ENCODE peak calls at places on chromosome 12, in ten cellular contexts. M, L, O, G, K, Z, P, Q, F and V are unnamed samples. For H3K4me1, the result is how much of the 10 kb centered on the place peaks cover.

GRCh38 chr12:39990122-39991101 is 115.5 kb downstream of the SLC2A13 start:
- DNase-seq in F (peak), K (peak), M (peak), P (peak), Z (peak), O (peak), L (peak), Q (peak), G (no peak), V (peak)

GRCh38 chr12:43444940-43445564 is 107.0 kb downstream of the ADAMTS20 start:
- DNase-seq in K (peak), G (no peak), Z (peak), M (no peak), P (peak), L (peak), F (no peak), Q (no peak), O (no peak), V (no peak)

GRCh38 chr12:116266631-116267349 is 10.7 kb downstream of the MED13L start:
- DNase-seq in O (no peak), Z (no peak), G (no peak), P (no peak), K (no peak), F (no peak), Q (no peak), L (no peak), M (no peak), V (no peak)

GRCh38 chr12:93783827-93784226 is 106.7 kb downstream of the CRADD start:
- DNase-seq in G (no peak), P (no peak), K (no peak), L (no peak), O (peak), Z (no peak), M (no peak), F (no peak), Q (no peak), V (no peak)

GRCh38 chr12:26018926-26019325 is 60.4 kb downstream of the RASSF8 start:
- DNase-seq in F (no peak), Q (no peak), L (no peak), Z (no peak), M (no peak), G (no peak), O (no peak), K (no peak), P (no peak), V (no peak)

GRCh38 chr12:116397148-116397547 is 119.7 kb upstream of the MED13L start:
- DNase-seq in G (no peak), Z (no peak), O (no peak), K (no peak), F (no peak), Q (no peak), P (no peak), M (no peak), L (no peak), V (no peak)

GRCh38 chr12:75020068-75020557 is 189.5 kb downstream of the KCNC2 start:
- DNase-seq in K (no peak), Q (no peak), L (no peak), G (no peak), Z (peak), F (no peak), P (no peak), O (no peak), M (no peak), V (no peak)

GRCh38 chr12:241266-241665 is 21.4 kb downstream of the SLC6A13 start:
- DNase-seq in M (no peak), G (no peak), Z (no peak), K (no peak), F (no peak), L (no peak), Q (no peak), P (no peak), O (no peak), V (no peak)

GRCh38 chr12:113298861-113299545 is 35.9 kb downstream of the SLC8B1 start:
- DNase-seq in Q (no peak), O (peak), M (peak), K (peak), Z (no peak), L (no peak), P (no peak), G (no peak), F (no peak), V (no peak)

GRCh38 chr12:47080725-47081502 is 1.2 kb upstream of the AMIGO2 start:
- DNase-seq in K (peak), L (peak), F (no peak), Q (peak), G (no peak), O (peak), M (peak), P (peak), Z (peak), V (peak)

GRCh38 chr12:98645572-98646067 is 530 bp downstream of the APAF1 start:
- DNase-seq in K (peak), O (no peak), P (peak), F (peak), G (no peak), Q (no peak), Z (peak), M (no peak), L (no peak), V (no peak)

GRCh38 chr12:69298947-69299346 is 49.2 kb upstream of the LYZ start:
- DNase-seq in M (no peak), F (no peak), K (no peak), G (no peak), P (no peak), Q (no peak), O (no peak), Z (no peak), L (no peak), V (no peak)

GRCh38 chr12:32120419-32120818 is 13.8 kb downstream of the BICD1 start:
- DNase-seq in K (no peak), Q (no peak), F (no peak), L (no peak), O (no peak), Z (peak), P (no peak), M (no peak), G (no peak), V (no peak)

GRCh38 chr12:126772171-126772864 is 1494.7 kb upstream of the TMEM132C start:
- DNase-seq in Q (no peak), G (no peak), M (no peak), O (no peak), Z (peak), K (no peak), L (peak), F (peak), P (peak), V (no peak)

GRCh38 chr12:29816869-29817730 is 33.4 kb upstream of the TMTC1 start:
- DNase-seq in O (no peak), F (no peak), K (no peak), G (no peak), Z (no peak), P (no peak), M (no peak), Q (no peak), L (no peak), V (no peak)

GRCh38 chr12:15837141-15837781 is 44.9 kb upstream of the STRAP start:
- DNase-seq in K (peak), O (no peak), G (no peak), P (no peak), Q (no peak), Z (no peak), L (no peak), M (no peak), F (no peak), V (no peak)

GRCh38 chr12:74431821-74432220 is 105.8 kb upstream of the ATXN7L3B start:
- DNase-seq in G (no peak), Z (no peak), Q (no peak), P (no peak), L (no peak), F (no peak), O (no peak), M (no peak), K (no peak), V (no peak)

GRCh38 chr12:17511369-17511768 is 578.6 kb downstream of the RERGL start:
- DNase-seq in O (no peak), Q (no peak), F (peak), G (no peak), M (no peak), Z (peak), K (no peak), P (no peak), L (no peak), V (no peak)

GRCh38 chr12:96120359-96121100 is 73.6 kb upstream of the ELK3 start:
- DNase-seq in Z (peak), O (no peak), F (no peak), P (no peak), K (no peak), L (no peak), Q (peak), G (no peak), M (peak), V (peak)

GRCh38 chr12:3483089-3483488 is 7.9 kb upstream of the PRMT8 start:
- DNase-seq in M (no peak), P (no peak), Z (peak), Q (no peak), F (no peak), O (no peak), G (no peak), L (no peak), K (no peak), V (no peak)

GRCh38 chr12:58629376-58629775 is 290.9 kb downstream of the LRIG3 start:
- DNase-seq in Q (no peak), Z (no peak), G (no peak), O (no peak), P (no peak), K (no peak), M (no peak), F (no peak), L (no peak), V (no peak)

GRCh38 chr12:56805282-56805855 is 42.2 kb downstream of the HSD17B6 start:
- DNase-seq in Z (no peak), Q (no peak), O (no peak), P (no peak), F (no peak), L (no peak), G (no peak), K (no peak), M (no peak), V (no peak)

GRCh38 chr12:115174928-115175327 is 491.0 kb upstream of the TBX3 start:
- DNase-seq in G (no peak), P (no peak), F (no peak), Q (no peak), O (no peak), Z (peak), L (no peak), K (peak), M (no peak), V (no peak)

GRCh38 chr12:3265406-3265805 is 188.2 kb downstream of the TSPAN9 start:
- DNase-seq in P (no peak), Q (no peak), O (no peak), K (no peak), G (no peak), L (no peak), F (no peak), M (no peak), Z (no peak), V (no peak)

GRCh38 chr12:46590991-46591703 is 218.6 kb upstream of the SLC38A2 start:
- DNase-seq in Q (no peak), G (no peak), K (no peak), F (no peak), O (no peak), L (no peak), M (no peak), Z (peak), P (no peak), V (no peak)

GRCh38 chr12:23921099-23921846 is 28.2 kb downstream of the SOX5 start:
- DNase-seq in M (no peak), F (no peak), Z (no peak), P (no peak), L (no peak), G (no peak), Q (no peak), K (no peak), O (no peak), V (no peak)

DNA sequence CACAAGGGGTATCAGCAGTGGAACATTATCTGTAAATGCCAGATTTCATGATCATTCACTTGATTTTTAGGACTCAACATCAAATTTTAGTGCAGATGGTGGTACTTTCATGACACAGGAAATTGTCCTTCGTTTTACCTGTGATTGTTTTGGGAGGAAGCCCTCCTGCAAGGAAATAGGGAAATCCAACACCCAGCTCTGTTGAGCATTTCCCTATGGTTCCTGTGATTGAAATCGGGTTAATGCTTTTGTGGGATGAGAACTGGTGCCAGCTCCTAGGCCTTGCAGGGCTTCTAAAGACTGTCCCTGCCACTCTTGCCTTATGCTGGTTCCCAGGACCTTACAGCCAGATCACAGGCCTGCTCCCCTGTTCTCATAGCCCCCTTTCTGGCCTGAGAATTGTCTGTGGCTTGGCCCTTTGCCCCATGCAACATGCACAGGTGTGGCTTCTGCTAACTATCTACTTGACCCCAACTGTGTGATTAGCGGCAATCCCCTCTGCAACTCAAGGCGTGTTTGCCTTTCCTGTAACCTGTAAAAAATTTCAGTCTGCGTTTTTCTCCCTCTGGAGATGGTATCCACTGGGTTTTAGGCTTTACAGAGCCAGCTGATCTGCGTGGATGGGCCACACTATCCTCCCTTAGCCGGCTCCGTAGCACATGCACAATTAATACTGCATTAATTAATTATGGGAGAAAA is 112.5 kb downstream of the ETV6 start:
- DNase-seq in K (no peak), G (no peak), M (no peak), P (no peak), F (no peak), Q (no peak), O (no peak), L (no peak), Z (no peak), V (no peak)
- H3K4me1 ChIP-seq in K (half or more), G (under half), M (half or more), P (half or more), F (under half), Q (half or more), O (under half), L (under half), Z (under half), V (half or more)

DNA sequence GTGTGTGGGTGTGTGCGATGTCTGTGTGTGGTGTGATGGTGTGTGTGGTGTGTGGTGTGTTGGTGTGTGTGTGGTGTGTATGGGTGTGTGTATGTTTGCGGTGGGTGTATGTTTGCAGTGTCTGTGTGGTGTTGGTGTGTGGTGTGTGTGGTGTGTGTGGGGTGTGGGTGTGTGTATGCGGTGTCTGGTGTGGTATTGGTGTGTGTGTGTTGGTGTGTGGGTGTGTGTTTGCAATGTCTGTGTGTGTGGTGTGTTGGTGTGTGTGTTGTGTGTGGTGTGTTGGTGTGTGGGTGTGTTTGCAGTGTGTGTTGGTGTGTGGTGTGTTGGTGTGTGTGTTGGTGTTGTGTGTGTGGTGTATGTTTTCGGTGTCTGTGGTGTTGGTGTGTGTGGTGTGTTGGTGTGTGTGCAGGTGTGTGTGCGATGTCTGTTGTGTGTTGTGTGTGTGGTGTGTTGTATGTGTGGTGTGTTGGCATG is 15.7 kb downstream of the MLXIP start:
- DNase-seq in K (no peak), G (no peak), P (no peak), Q (no peak), L (no peak), F (no peak), M (no peak), O (no peak), Z (no peak), V (no peak)
- H3K4me1 ChIP-seq in K (half or more), G (half or more), P (half or more), Q (half or more), L (under half), F (half or more), M (under half), O (half or more), Z (under half), V (half or more)

DNA sequence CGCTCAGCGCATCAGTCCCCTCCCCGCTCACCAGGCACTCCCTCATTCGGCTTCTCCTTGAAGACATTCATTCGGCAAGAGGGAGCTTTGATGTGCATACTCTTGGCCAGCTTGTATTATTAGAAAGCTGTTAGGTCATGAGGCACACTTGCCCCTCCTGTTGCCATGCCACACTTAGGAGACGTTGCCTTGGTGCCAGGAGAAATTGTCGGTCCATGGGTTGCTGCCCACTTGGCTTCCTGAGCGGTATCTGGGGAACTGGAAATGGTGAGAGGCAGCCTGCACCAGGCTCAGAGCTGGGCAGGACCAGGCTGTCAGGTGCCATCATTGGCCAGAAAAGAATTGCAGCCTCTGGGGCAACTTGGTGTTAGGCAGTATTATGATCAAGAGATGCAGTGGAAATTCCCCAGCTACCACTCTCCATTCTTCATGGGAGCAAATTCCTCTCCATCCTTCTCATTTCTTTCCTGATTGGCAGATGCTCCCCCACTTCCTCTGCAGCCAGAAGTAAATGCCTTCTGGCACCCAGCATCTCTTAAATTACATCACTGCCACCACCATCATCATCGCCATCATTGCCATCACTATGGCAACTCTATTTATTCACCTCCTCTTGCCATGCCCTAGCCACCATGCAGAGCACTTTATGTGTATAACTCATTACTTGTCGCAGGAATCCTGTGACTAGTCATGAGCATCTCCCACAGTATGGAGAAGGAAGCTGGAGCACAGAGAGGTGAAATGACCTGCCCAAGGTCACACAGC is 12.4 kb downstream of the CABP1 start:
- DNase-seq in G (no peak), F (no peak), Z (no peak), O (no peak), L (no peak), Q (peak), P (no peak), M (peak), K (no peak), V (no peak)
- H3K4me1 ChIP-seq in G (under half), F (under half), Z (under half), O (under half), L (under half), Q (under half), P (under half), M (under half), K (under half), V (under half)

GRCh38 chr12:50925920-50926319 is 26.4 kb upstream of the HIGD1C start:
- DNase-seq in O (no peak), F (no peak), Z (no peak), Q (no peak), L (no peak), G (no peak), P (no peak), M (no peak), K (no peak), V (no peak)
- H3K4me1 ChIP-seq in O (half or more), F (under half), Z (under half), Q (half or more), L (under half), G (half or more), P (under half), M (under half), K (under half), V (under half)

GRCh38 chr12:122088181-122088810 is 9.7 kb downstream of the MLXIP start:
- DNase-seq in G (no peak), Z (no peak), K (no peak), F (no peak), O (no peak), M (no peak), P (no peak), Q (no peak), L (no peak), V (no peak)
- H3K4me1 ChIP-seq in G (half or more), Z (under half), K (half or more), F (half or more), O (half or more), M (under half), P (half or more), Q (half or more), L (under half), V (half or more)

DNA sequence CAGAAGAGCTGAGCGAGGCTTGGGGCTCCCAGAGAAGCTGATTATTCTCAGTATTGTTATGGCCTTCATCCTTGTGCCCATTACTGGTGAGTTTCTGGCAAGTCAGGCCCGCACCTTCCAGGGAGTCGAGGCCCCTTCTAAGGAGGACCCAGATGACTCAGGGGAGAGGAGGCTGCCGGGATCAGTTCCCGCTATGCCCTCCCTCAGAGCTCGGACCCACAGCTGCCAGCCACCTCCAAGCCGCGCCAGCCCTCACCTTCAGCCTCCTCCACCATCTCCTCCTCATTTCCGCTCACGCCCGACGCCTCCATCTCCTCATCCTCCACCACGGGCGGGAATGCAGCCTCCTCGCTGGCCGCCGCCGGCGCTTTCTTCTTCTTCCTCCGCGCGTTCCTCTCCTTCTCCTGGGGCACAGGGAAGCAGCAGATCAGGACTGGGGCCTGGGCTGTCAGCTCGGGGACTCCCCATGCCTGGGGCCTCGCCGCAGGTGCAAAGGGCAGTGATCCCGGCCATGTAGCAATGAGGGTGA is 83.2 kb downstream of the RFLNA start:
- DNase-seq in P (no peak), G (no peak), F (no peak), K (no peak), M (no peak), L (no peak), Q (no peak), O (no peak), Z (no peak), V (no peak)
- H3K4me1 ChIP-seq in P (under half), G (under half), F (half or more), K (under half), M (under half), L (under half), Q (under half), O (half or more), Z (under half), V (under half)

GRCh38 chr12:13210022-13210539 is 13.6 kb downstream of the EMP1 start:
- DNase-seq in M (no peak), G (no peak), K (no peak), P (no peak), Z (peak), L (no peak), F (no peak), Q (no peak), O (no peak), V (no peak)
- H3K4me1 ChIP-seq in M (under half), G (half or more), K (half or more), P (under half), Z (under half), L (under half), F (half or more), Q (half or more), O (under half), V (half or more)

GRCh38 chr12:131828671-131829350 is 618 bp downstream of the MMP17 start:
- DNase-seq in M (no peak), G (peak), F (no peak), Z (peak), Q (no peak), L (no peak), O (peak), P (no peak), K (no peak), V (peak)
- H3K4me1 ChIP-seq in M (under half), G (under half), F (under half), Z (under half), Q (under half), L (under half), O (under half), P (under half), K (under half), V (under half)

GRCh38 chr12:12622418-12622817 is 10.7 kb downstream of the CREBL2 start:
- DNase-seq in G (no peak), L (no peak), Q (no peak), M (no peak), P (peak), Z (no peak), O (no peak), F (no peak), K (no peak), V (no peak)
- H3K4me1 ChIP-seq in G (under half), L (under half), Q (under half), M (under half), P (half or more), Z (under half), O (under half), F (under half), K (under half), V (under half)

GRCh38 chr12:108730337-108731104 is 797 bp downstream of the CORO1C start:
- DNase-seq in K (peak), P (peak), M (peak), F (peak), G (no peak), Q (peak), Z (peak), O (peak), L (peak), V (peak)
- H3K4me1 ChIP-seq in K (under half), P (under half), M (under half), F (half or more), G (half or more), Q (under half), Z (under half), O (under half), L (under half), V (under half)